ENCODE peak calls at places on chromosome 22, in four cellular contexts. One of them, this sample, is unnamed. For H3K27me3, the result is how much of the 10 kb centered on the place peaks cover.

GRCh38 chr22:29092243-29092642 is 19.4 kb downstream of the KREMEN1 start:
- DNase-seq in tibial nerve: no peak
- DNase-seq in left ventricle myocardium inferior: no peak
- DNase-seq in adipocyte: no peak
- DNase-seq in this sample: no peak

GRCh38 chr22:50481440-50482106 is at the start of gene ADM2:
- DNase-seq in tibial nerve: no peak
- DNase-seq in left ventricle myocardium inferior: no peak
- DNase-seq in adipocyte: peak
- DNase-seq in this sample: no peak

GRCh38 chr22:30238661-30239420 is 7.7 kb downstream of the LIF start:
- DNase-seq in tibial nerve: no peak
- DNase-seq in left ventricle myocardium inferior: peak
- DNase-seq in adipocyte: peak
- DNase-seq in this sample: peak

GRCh38 chr22:17375914-17376614 is 6.8 kb downstream of the CECR2 start:
- DNase-seq in tibial nerve: no peak
- DNase-seq in left ventricle myocardium inferior: no peak
- DNase-seq in adipocyte: no peak
- DNase-seq in this sample: no peak

GRCh38 chr22:29310863-29311339 is 4.5 kb downstream of the GAS2L1 start:
- DNase-seq in tibial nerve: peak
- DNase-seq in left ventricle myocardium inferior: peak
- DNase-seq in adipocyte: peak
- DNase-seq in this sample: peak

GRCh38 chr22:41237036-41237706 is 3.6 kb downstream of the CHADL start:
- DNase-seq in tibial nerve: no peak
- DNase-seq in left ventricle myocardium inferior: no peak
- DNase-seq in adipocyte: no peak
- DNase-seq in this sample: no peak

GRCh38 chr22:23751441-23751996 is 607 bp upstream of the ZNF70 start:
- DNase-seq in tibial nerve: no peak
- DNase-seq in left ventricle myocardium inferior: no peak
- DNase-seq in adipocyte: no peak
- DNase-seq in this sample: no peak

GRCh38 chr22:41996826-41997225 is 1.8 kb upstream of the WBP2NL start:
- DNase-seq in tibial nerve: no peak
- DNase-seq in left ventricle myocardium inferior: no peak
- DNase-seq in adipocyte: no peak
- DNase-seq in this sample: no peak

GRCh38 chr22:33853200-33854097 is 66.8 kb downstream of the LARGE1 start:
- DNase-seq in tibial nerve: peak
- DNase-seq in left ventricle myocardium inferior: peak
- DNase-seq in adipocyte: peak
- DNase-seq in this sample: peak

GRCh38 chr22:29329581-29329980 is 14.1 kb upstream of the RASL10A start:
- DNase-seq in tibial nerve: no peak
- DNase-seq in left ventricle myocardium inferior: no peak
- DNase-seq in adipocyte: no peak
- DNase-seq in this sample: no peak

GRCh38 chr22:17143101-17143500 is 16.0 kb downstream of the HDHD5 start:
- DNase-seq in tibial nerve: no peak
- DNase-seq in left ventricle myocardium inferior: no peak
- DNase-seq in adipocyte: no peak
- DNase-seq in this sample: no peak

GRCh38 chr22:40107244-40107643 is 70.5 kb upstream of the TNRC6B start:
- DNase-seq in tibial nerve: no peak
- DNase-seq in left ventricle myocardium inferior: no peak
- DNase-seq in adipocyte: peak
- DNase-seq in this sample: no peak

GRCh38 chr22:30922151-30922611 is 46.4 kb downstream of the MORC2 start:
- DNase-seq in tibial nerve: no peak
- DNase-seq in left ventricle myocardium inferior: peak
- DNase-seq in adipocyte: peak
- DNase-seq in this sample: peak

GRCh38 chr22:24367841-24368240 is 59.6 kb upstream of the ADORA2A start:
- DNase-seq in tibial nerve: no peak
- DNase-seq in left ventricle myocardium inferior: no peak
- DNase-seq in adipocyte: peak
- DNase-seq in this sample: no peak

GRCh38 chr22:38923463-38924196 is 33.8 kb upstream of the APOBEC3A start:
- DNase-seq in tibial nerve: peak
- DNase-seq in left ventricle myocardium inferior: peak
- DNase-seq in adipocyte: peak
- DNase-seq in this sample: peak

GRCh38 chr22:38754247-38755154 is 1.3 kb downstream of the SUN2 start:
- DNase-seq in tibial nerve: peak
- DNase-seq in left ventricle myocardium inferior: peak
- DNase-seq in adipocyte: peak
- DNase-seq in this sample: peak

GRCh38 chr22:32281092-32281491 is 25.9 kb upstream of the SLC5A4 start:
- DNase-seq in tibial nerve: no peak
- DNase-seq in left ventricle myocardium inferior: no peak
- DNase-seq in adipocyte: no peak
- DNase-seq in this sample: no peak

GRCh38 chr22:36257948-36258674 is 5.2 kb downstream of the APOL1 start:
- DNase-seq in tibial nerve: no peak
- DNase-seq in left ventricle myocardium inferior: no peak
- DNase-seq in adipocyte: no peak
- DNase-seq in this sample: no peak

GRCh38 chr22:25030636-25031035 is 78.1 kb downstream of the KIAA1671 start:
- DNase-seq in tibial nerve: no peak
- DNase-seq in left ventricle myocardium inferior: peak
- DNase-seq in adipocyte: no peak
- DNase-seq in this sample: no peak

GRCh38 chr22:17890245-17890671 is 116.0 kb upstream of the BID start:
- DNase-seq in tibial nerve: no peak
- DNase-seq in left ventricle myocardium inferior: no peak
- DNase-seq in adipocyte: no peak
- DNase-seq in this sample: no peak

GRCh38 chr22:33806191-33806590 is 114.1 kb downstream of the LARGE1 start:
- DNase-seq in tibial nerve: no peak
- DNase-seq in left ventricle myocardium inferior: no peak
- DNase-seq in adipocyte: peak
- DNase-seq in this sample: no peak

GRCh38 chr22:39017596-39018365 is 3.1 kb upstream of the APOBEC3D start:
- DNase-seq in tibial nerve: no peak
- DNase-seq in left ventricle myocardium inferior: no peak
- DNase-seq in adipocyte: no peak
- DNase-seq in this sample: no peak

GRCh38 chr22:24421428-24421931 is 5.9 kb upstream of the ADORA2A start:
- DNase-seq in tibial nerve: no peak
- DNase-seq in left ventricle myocardium inferior: no peak
- DNase-seq in adipocyte: no peak
- DNase-seq in this sample: no peak

GRCh38 chr22:43008509-43008908 is 6.4 kb downstream of the PACSIN2 start:
- DNase-seq in tibial nerve: no peak
- DNase-seq in left ventricle myocardium inferior: no peak
- DNase-seq in adipocyte: peak
- DNase-seq in this sample: no peak

GRCh38 chr22:19238900-19239299 is 52.6 kb downstream of the CLTCL1 start:
- DNase-seq in tibial nerve: no peak
- DNase-seq in left ventricle myocardium inferior: no peak
- DNase-seq in adipocyte: peak
- DNase-seq in this sample: no peak

GRCh38 chr22:35627267-35628041 is 10.3 kb upstream of the MB start:
- DNase-seq in tibial nerve: peak
- DNase-seq in left ventricle myocardium inferior: peak
- DNase-seq in adipocyte: peak
- DNase-seq in this sample: peak

GRCh38 chr22:32904044-32904443 is 102.5 kb downstream of the TIMP3 start:
- DNase-seq in tibial nerve: no peak
- DNase-seq in left ventricle myocardium inferior: no peak
- DNase-seq in adipocyte: peak
- DNase-seq in this sample: peak

GRCh38 chr22:11627436-11627797 is 3900.6 kb upstream of the OR11H1 start:
- DNase-seq in tibial nerve: no peak
- DNase-seq in left ventricle myocardium inferior: no peak
- DNase-seq in adipocyte: no peak
- DNase-seq in this sample: no peak

GRCh38 chr22:29827091-29827490 is 11.0 kb downstream of the ASCC2 start:
- DNase-seq in tibial nerve: no peak
- DNase-seq in left ventricle myocardium inferior: no peak
- DNase-seq in adipocyte: no peak
- DNase-seq in this sample: no peak

GRCh38 chr22:35400335-35400680 is 368 bp downstream of the MCM5 start:
- DNase-seq in tibial nerve: no peak
- DNase-seq in left ventricle myocardium inferior: no peak
- DNase-seq in adipocyte: no peak
- DNase-seq in this sample: no peak

GRCh38 chr22:36350751-36351594 is 36.8 kb downstream of the MYH9 start:
- DNase-seq in tibial nerve: no peak
- DNase-seq in left ventricle myocardium inferior: no peak
- DNase-seq in adipocyte: peak
- DNase-seq in this sample: no peak

GRCh38 chr22:40714514-40714966 is 35.3 kb downstream of the MCHR1 start:
- DNase-seq in tibial nerve: no peak
- DNase-seq in left ventricle myocardium inferior: no peak
- DNase-seq in adipocyte: peak
- DNase-seq in this sample: no peak

GRCh38 chr22:23530106-23530505 is 50.0 kb downstream of the IGLL1 start:
- DNase-seq in tibial nerve: no peak
- DNase-seq in left ventricle myocardium inferior: no peak
- DNase-seq in adipocyte: no peak
- DNase-seq in this sample: no peak

GRCh38 chr22:19122752-19123492 is 710 bp upstream of the DGCR2 start:
- DNase-seq in tibial nerve: no peak
- DNase-seq in left ventricle myocardium inferior: no peak
- DNase-seq in adipocyte: peak
- DNase-seq in this sample: no peak

GRCh38 chr22:45965565-45965962 is 11.4 kb downstream of the WNT7B start:
- DNase-seq in tibial nerve: no peak
- DNase-seq in left ventricle myocardium inferior: no peak
- DNase-seq in adipocyte: no peak
- DNase-seq in this sample: no peak
- H3K27me3 ChIP-seq in tibial nerve: half or more
- H3K27me3 ChIP-seq in left ventricle myocardium inferior: half or more
- H3K27me3 ChIP-seq in adipocyte: half or more
- H3K27me3 ChIP-seq in this sample: under half

DNA sequence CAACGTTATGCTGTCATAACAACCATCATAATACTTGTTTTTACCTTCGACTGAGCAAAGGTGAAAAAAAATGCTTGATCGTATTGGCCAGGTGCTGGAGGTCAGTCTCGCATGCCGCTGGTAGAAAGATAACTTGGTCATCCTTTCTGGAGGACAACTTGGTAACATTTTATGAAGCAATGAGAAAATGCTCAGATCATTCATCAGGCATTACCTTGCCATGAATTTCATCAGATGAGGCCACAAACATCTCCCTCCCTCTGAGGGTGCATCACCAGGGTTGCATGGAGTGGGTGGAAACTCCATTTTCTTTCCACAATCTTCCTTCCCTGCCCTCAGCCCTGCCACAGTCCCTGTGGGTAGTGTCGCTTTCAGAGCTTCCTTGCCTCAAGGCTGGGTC is 32.1 kb upstream of the RTL6 start:
- DNase-seq in tibial nerve: no peak
- DNase-seq in left ventricle myocardium inferior: no peak
- DNase-seq in adipocyte: no peak
- DNase-seq in this sample: no peak
- H3K27me3 ChIP-seq in tibial nerve: under half
- H3K27me3 ChIP-seq in left ventricle myocardium inferior: under half
- H3K27me3 ChIP-seq in adipocyte: under half
- H3K27me3 ChIP-seq in this sample: under half

DNA sequence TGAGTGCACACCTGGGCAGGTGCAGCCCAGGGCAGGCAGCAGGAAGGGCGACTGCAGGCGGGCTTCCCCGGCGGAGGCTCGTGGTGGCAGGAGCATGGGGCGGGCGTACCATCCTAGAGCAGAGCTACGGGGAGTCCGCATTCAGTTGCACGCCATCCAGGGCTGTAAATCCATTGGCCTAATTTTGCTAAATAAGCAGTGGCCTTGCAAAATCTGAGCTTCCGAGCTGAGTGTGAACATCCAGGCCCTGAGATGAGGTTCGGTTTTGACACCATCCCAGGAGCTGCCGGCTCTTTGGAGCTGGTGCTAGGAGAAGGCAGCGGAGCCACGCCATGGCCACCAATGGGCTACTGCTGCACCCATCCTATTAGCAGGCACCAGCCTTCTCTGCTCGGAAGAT is 664.8 kb downstream of the BRD1 start:
- DNase-seq in tibial nerve: no peak
- DNase-seq in left ventricle myocardium inferior: no peak
- DNase-seq in adipocyte: no peak
- DNase-seq in this sample: no peak
- H3K27me3 ChIP-seq in tibial nerve: under half
- H3K27me3 ChIP-seq in left ventricle myocardium inferior: half or more
- H3K27me3 ChIP-seq in adipocyte: under half
- H3K27me3 ChIP-seq in this sample: under half

DNA sequence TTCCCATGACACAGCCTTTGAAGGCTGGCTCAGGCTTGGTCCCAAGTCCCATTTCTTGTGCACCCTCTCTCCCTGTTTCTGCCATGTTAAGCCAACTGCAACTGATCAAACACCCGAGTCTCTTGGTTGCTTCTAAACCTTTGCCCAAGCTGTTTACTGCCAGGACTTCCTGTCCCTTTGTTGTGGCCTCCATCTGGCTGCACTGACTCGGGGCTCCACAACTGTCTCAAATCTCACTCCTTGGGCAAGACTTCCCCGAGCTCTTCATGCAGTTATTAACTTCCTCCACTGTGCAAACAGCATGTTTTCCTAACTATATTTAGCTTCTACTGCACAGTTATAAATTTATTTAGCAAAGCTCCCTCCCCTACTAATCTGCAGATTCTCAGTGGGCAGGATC is 4.3 kb downstream of the VPREB1 start:
- DNase-seq in tibial nerve: no peak
- DNase-seq in left ventricle myocardium inferior: no peak
- DNase-seq in adipocyte: no peak
- DNase-seq in this sample: no peak
- H3K27me3 ChIP-seq in tibial nerve: under half
- H3K27me3 ChIP-seq in left ventricle myocardium inferior: half or more
- H3K27me3 ChIP-seq in adipocyte: under half
- H3K27me3 ChIP-seq in this sample: under half

DNA sequence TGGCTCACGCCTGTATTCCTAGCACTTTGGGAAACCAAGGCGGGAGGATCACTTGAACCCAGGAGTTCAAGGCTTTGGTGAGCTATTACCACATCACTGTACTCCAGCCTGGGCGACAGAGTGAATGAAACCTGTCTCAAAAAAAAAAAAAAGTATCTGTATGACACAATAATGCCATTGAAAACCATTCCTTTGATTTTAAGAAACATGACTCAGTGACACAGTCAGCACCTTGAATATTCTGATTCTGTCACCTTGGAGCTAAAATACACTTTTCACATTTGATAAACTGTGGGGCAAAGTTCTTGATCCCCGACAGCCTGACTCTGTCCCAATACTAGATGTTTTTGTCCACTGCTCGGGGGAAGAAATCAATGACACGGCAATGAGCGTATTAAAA is 16.7 kb upstream of the ELFN2 start:
- DNase-seq in tibial nerve: no peak
- DNase-seq in left ventricle myocardium inferior: no peak
- DNase-seq in adipocyte: no peak
- DNase-seq in this sample: no peak
- H3K27me3 ChIP-seq in tibial nerve: under half
- H3K27me3 ChIP-seq in left ventricle myocardium inferior: half or more
- H3K27me3 ChIP-seq in adipocyte: half or more
- H3K27me3 ChIP-seq in this sample: under half

This sample was measured in lung.